ENCODE peak calls at places on chromosome 16, in six cellular contexts. Q, Y, F, V, A and N are unnamed samples.

GRCh38 chr16:30893744-30894539 is at the start of gene BCL7C:
- DNase-seq in Y (peak), Q (peak), A (peak), V (peak), F (peak), N (peak)

GRCh38 chr16:27978876-27979275 is 84.6 kb downstream of the GSG1L start:
- DNase-seq in F (no peak), Q (no peak), V (no peak), A (no peak), Y (no peak), N (no peak)

GRCh38 chr16:70162041-70162451 is 11.5 kb upstream of the CLEC18C start:
- DNase-seq in Q (no peak), F (no peak), A (no peak), V (peak), Y (no peak), N (peak)

GRCh38 chr16:13153696-13154095 is 252.3 kb downstream of the SHISA9 start:
- DNase-seq in Y (no peak), A (no peak), V (no peak), F (no peak), Q (no peak), N (no peak)

GRCh38 chr16:88905563-88905962 is 39.1 kb upstream of the PABPN1L start:
- DNase-seq in A (peak), F (peak), Q (no peak), Y (no peak), V (no peak), N (no peak)

GRCh38 chr16:11405331-11406176 is 60.3 kb downstream of the RMI2 start:
- DNase-seq in V (peak), F (peak), A (peak), Q (no peak), Y (no peak), N (peak)

GRCh38 chr16:87897563-87898505 is 28.5 kb upstream of the SLC7A5 start:
- DNase-seq in Y (no peak), F (no peak), Q (no peak), A (no peak), V (no peak), N (peak)

GRCh38 chr16:65375651-65376050 is 253.8 kb upstream of the CDH11 start:
- DNase-seq in Y (no peak), V (no peak), F (no peak), A (no peak), Q (no peak), N (no peak)

GRCh38 chr16:90005956-90006663 is 13.1 kb downstream of the DBNDD1 start:
- DNase-seq in F (no peak), V (no peak), A (no peak), Y (no peak), Q (no peak), N (no peak)

GRCh38 chr16:87000007-87000406 is 317.2 kb downstream of the C16orf95 start:
- DNase-seq in Y (no peak), A (no peak), F (no peak), Q (no peak), V (no peak), N (no peak)

GRCh38 chr16:24255446-24256352 is at the start of gene CACNG3:
- DNase-seq in V (peak), Y (no peak), F (peak), A (peak), Q (no peak), N (peak)

GRCh38 chr16:62298567-62298966 is 262.3 kb upstream of the CDH8 start:
- DNase-seq in A (no peak), F (no peak), Q (no peak), V (no peak), Y (no peak), N (no peak)

GRCh38 chr16:89106533-89107208 is 13.0 kb downstream of the ACSF3 start:
- DNase-seq in A (no peak), F (no peak), Y (no peak), V (no peak), Q (no peak), N (no peak)

GRCh38 chr16:76389126-76389525 is 111.9 kb downstream of the CNTNAP4 start:
- DNase-seq in V (peak), F (no peak), A (no peak), Y (no peak), Q (no peak), N (no peak)

GRCh38 chr16:57530531-57531252 is 5.7 kb downstream of the CCDC102A start:
- DNase-seq in Q (no peak), A (peak), Y (no peak), V (no peak), F (no peak), N (no peak)

GRCh38 chr16:85761866-85762265 is 11.0 kb upstream of the C16orf74 start:
- DNase-seq in Q (no peak), F (no peak), V (no peak), A (no peak), Y (no peak), N (no peak)

GRCh38 chr16:69443809-69444611 is 19.6 kb downstream of the CYB5B start:
- DNase-seq in Q (no peak), A (no peak), Y (no peak), V (peak), F (no peak), N (peak)

GRCh38 chr16:25785361-25785760 is 93.6 kb downstream of the HS3ST4 start:
- DNase-seq in A (no peak), Y (no peak), Q (no peak), F (no peak), V (no peak), N (no peak)

GRCh38 chr16:68382296-68382718 is 66.0 kb downstream of the SMPD3 start:
- DNase-seq in Q (no peak), F (no peak), V (no peak), A (peak), Y (no peak), N (no peak)

GRCh38 chr16:59964232-59964924 is 1230.3 kb upstream of the GOT2 start:
- DNase-seq in Y (no peak), F (no peak), A (no peak), Q (no peak), V (no peak), N (no peak)

GRCh38 chr16:15650698-15651161 is 685 bp downstream of the NDE1 start:
- DNase-seq in F (peak), A (peak), Y (no peak), V (peak), Q (no peak), N (peak)

GRCh38 chr16:81367821-81368220 is 53.1 kb downstream of the GAN start:
- DNase-seq in Y (no peak), A (no peak), F (no peak), V (peak), Q (no peak), N (peak)

GRCh38 chr16:81280393-81280792 is 34.4 kb upstream of the GAN start:
- DNase-seq in V (peak), Y (no peak), Q (no peak), A (no peak), F (no peak), N (peak)

GRCh38 chr16:24729243-24729966 is at the start of gene TNRC6A:
- DNase-seq in F (peak), Q (peak), Y (peak), A (peak), V (peak), N (peak)

GRCh38 chr16:84093879-84094270 is 22.9 kb downstream of the MBTPS1 start:
- DNase-seq in Q (no peak), Y (no peak), V (no peak), A (no peak), F (no peak), N (no peak)

GRCh38 chr16:55561319-55561848 is 5.1 kb upstream of the CAPNS2 start:
- DNase-seq in F (no peak), A (no peak), V (no peak), Q (no peak), Y (no peak), N (no peak)

GRCh38 chr16:66127459-66128362 is 238.8 kb upstream of the CDH5 start:
- DNase-seq in A (peak), V (peak), Q (no peak), F (peak), Y (no peak), N (no peak)

GRCh38 chr16:77434365-77435239 is at the start of gene ADAMTS18:
- DNase-seq in Q (no peak), V (no peak), F (peak), A (peak), Y (no peak), N (peak)

GRCh38 chr16:81531415-81531814 is 86.8 kb downstream of the CMIP start:
- DNase-seq in F (no peak), V (no peak), Y (no peak), Q (no peak), A (no peak), N (peak)

GRCh38 chr16:27972500-27972899 is 91.0 kb downstream of the GSG1L start:
- DNase-seq in F (peak), Q (no peak), A (peak), Y (no peak), V (peak), N (peak)

GRCh38 chr16:81624718-81625543 is 154.2 kb upstream of the PLCG2 start:
- DNase-seq in V (no peak), A (no peak), Y (no peak), F (no peak), Q (no peak), N (peak)

GRCh38 chr16:67562526-67562917 is at the start of gene CTCF:
- DNase-seq in Q (no peak), V (peak), F (peak), Y (peak), A (peak), N (peak)

GRCh38 chr16:69179255-69180010 is 7.5 kb upstream of the SNTB2 start:
- DNase-seq in A (no peak), F (no peak), Q (no peak), Y (peak), V (peak), N (peak)

GRCh38 chr16:84672276-84673202 is 24.2 kb downstream of the KLHL36 start:
- DNase-seq in Y (peak), A (peak), F (peak), V (peak), Q (peak), N (peak)

GRCh38 chr16:87723224-87723619 is 42.6 kb downstream of the KLHDC4 start:
- DNase-seq in A (no peak), F (no peak), V (peak), Q (no peak), Y (peak), N (peak)

GRCh38 chr16:73871076-73871475 is 425.5 kb upstream of the PSMD7 start:
- DNase-seq in Y (no peak), F (no peak), Q (no peak), V (no peak), A (no peak), N (no peak)

GRCh38 chr16:1042076-1042744 is 30.3 kb upstream of the SSTR5 start:
- DNase-seq in V (no peak), Q (no peak), A (no peak), F (no peak), Y (no peak), N (no peak)

GRCh38 chr16:22253272-22253671 is 43.9 kb upstream of the POLR3E start:
- DNase-seq in V (no peak), Q (no peak), A (no peak), Y (no peak), F (no peak), N (no peak)